ENCODE peak calls at places on chromosomes 11 and 22, in ten cellular contexts. L is heart right ventricle, R is AG09309, H is astrocyte of the spinal cord, T is body of pancreas, C is HCT116, N is kidney, X is left ventricle myocardium inferior, S is tibial nerve, Z is spleen. O is an unnamed sample.

GRCh38 chr11:111283945-111284481 is 14.3 kb upstream of the POU2AF3 start:
- DNase-seq in X (peak; percentile 18), R (no peak), T (no peak), L (no peak), H (peak; percentile 5), S (peak; percentile 58), C (no peak), Z (peak; percentile 81), N (peak; percentile 67), O (no peak)

GRCh38 chr22:31154975-31155374 is 5.0 kb upstream of the RNF185 start:
- DNase-seq in C (no peak), H (no peak), N (no peak), R (no peak), S (no peak), Z (no peak), L (no peak), T (no peak), X (no peak), O (no peak)

GRCh38 chr11:115503083-115503885 is 931 bp downstream of the CADM1 start:
- DNase-seq in Z (peak; percentile 81), R (no peak), H (peak; percentile 73), L (peak; percentile 61), X (peak; percentile 61), C (no peak), T (peak; percentile 55), S (peak; percentile 9), N (peak; percentile 90), O (peak; percentile 48)

GRCh38 chr11:115497303-115497702 is 6.9 kb downstream of the CADM1 start:
- DNase-seq in L (no peak), C (no peak), X (no peak), N (no peak), R (no peak), H (peak; percentile 60), Z (no peak), T (no peak), S (no peak), O (no peak)

GRCh38 chr22:24706050-24706449 is 68.5 kb downstream of the PIWIL3 start:
- DNase-seq in Z (no peak), S (no peak), C (no peak), X (no peak), T (no peak), L (no peak), H (no peak), N (no peak), R (no peak), O (no peak)

GRCh38 chr11:32870676-32871075 is 21.9 kb upstream of the QSER1 start:
- DNase-seq in H (no peak), X (no peak), L (no peak), S (no peak), Z (no peak), T (no peak), C (no peak), N (no peak), R (no peak), O (no peak)

GRCh38 chr11:128399186-128399585 is 188.2 kb downstream of the ETS1 start:
- DNase-seq in T (no peak), L (no peak), S (no peak), R (peak; percentile 46), C (no peak), X (no peak), H (peak; percentile 66), N (no peak), Z (no peak), O (no peak)

GRCh38 chr22:49364398-49364797 is 463.3 kb downstream of the BRD1 start:
- DNase-seq in N (peak; percentile 45), S (no peak), T (no peak), L (no peak), X (no peak), H (no peak), R (no peak), Z (no peak), C (no peak), O (peak; percentile 45)

GRCh38 chr22:44586337-44586990 is 88.4 kb upstream of the RTL6 start:
- DNase-seq in C (no peak), H (no peak), R (no peak), L (no peak), X (peak; percentile 2), Z (peak; percentile 69), S (no peak), N (peak; percentile 79), T (no peak), O (no peak)

GRCh38 chr11:89168396-89168795 is 9.3 kb upstream of the TYR start:
- DNase-seq in Z (no peak), S (no peak), C (no peak), L (no peak), N (no peak), R (no peak), H (no peak), X (no peak), T (no peak), O (no peak)

GRCh38 chr22:48300877-48301276 is 1526.8 kb downstream of the BRD1 start:
- DNase-seq in X (no peak), T (no peak), L (no peak), H (no peak), Z (no peak), R (no peak), C (no peak), N (no peak), S (no peak), O (no peak)

GRCh38 chr22:27238935-27239510 is 562.5 kb downstream of the MN1 start:
- DNase-seq in C (no peak), S (peak; percentile 18), X (peak; percentile 89), L (peak; percentile 87), N (peak; percentile 90), T (peak; percentile 70), H (peak; percentile 97), R (peak; percentile 89), Z (no peak), O (peak; percentile 53)

GRCh38 chr22:36765131-36765942 is 10.6 kb downstream of the IFT27 start:
- DNase-seq in N (peak; percentile 37), S (no peak), T (no peak), R (no peak), L (no peak), Z (peak; percentile 17), H (no peak), X (no peak), C (no peak), O (no peak)

GRCh38 chr11:84887055-84887629 is 740.0 kb downstream of the DLG2 start:
- DNase-seq in Z (no peak), L (no peak), N (no peak), S (no peak), R (no peak), H (no peak), C (no peak), X (no peak), T (no peak), O (no peak)

GRCh38 chr11:96014234-96014633 is 90.3 kb upstream of the MTMR2 start:
- DNase-seq in Z (no peak), R (no peak), S (no peak), N (no peak), T (no peak), C (peak; percentile 16), X (no peak), H (peak; percentile 65), L (no peak), O (no peak)

GRCh38 chr11:67053896-67054850 is 2.5 kb upstream of the RHOD start:
- DNase-seq in T (peak; percentile 68), S (peak; percentile 46), C (no peak), R (peak; percentile 75), H (peak; percentile 92), N (no peak), L (peak; percentile 34), X (no peak), Z (no peak), O (peak; percentile 64)

GRCh38 chr11:1748467-1749019 is 1.9 kb downstream of the IFITM10 start:
- DNase-seq in C (no peak), S (no peak), N (no peak), L (no peak), T (no peak), H (no peak), X (no peak), Z (peak; percentile 78), R (no peak), O (no peak)

GRCh38 chr11:7413961-7414728 is 71.2 kb upstream of the OLFML1 start:
- DNase-seq in R (no peak), X (no peak), S (no peak), T (no peak), H (no peak), Z (no peak), N (no peak), C (no peak), L (no peak), O (no peak)

GRCh38 chr11:17518366-17518765 is 25.9 kb downstream of the USH1C start:
- DNase-seq in L (no peak), X (no peak), R (no peak), T (no peak), C (no peak), Z (no peak), N (peak; percentile 12), H (no peak), S (no peak), O (no peak)
- H3K4me3 ChIP-seq in L (no peak overlapping the region), X (no peak overlapping the region), R (no peak overlapping the region), T (no peak overlapping the region), C (no peak overlapping the region), Z (no peak overlapping the region), N (no peak overlapping the region), H (no peak overlapping the region), S (no peak overlapping the region), O (no peak overlapping the region)

GRCh38 chr11:70005107-70005818 is 72.9 kb upstream of the ANO1 start:
- DNase-seq in L (no peak), N (no peak), R (peak; percentile 59), C (no peak), X (no peak), T (no peak), Z (no peak), S (no peak), H (peak; percentile 64), O (no peak)
- H3K4me3 ChIP-seq in L (no peak overlapping the region), N (no peak overlapping the region), R (no peak overlapping the region), C (no peak overlapping the region), X (no peak overlapping the region), T (no peak overlapping the region), Z (no peak overlapping the region), S (no peak overlapping the region), H (no peak overlapping the region), O (no peak overlapping the region)

DNA sequence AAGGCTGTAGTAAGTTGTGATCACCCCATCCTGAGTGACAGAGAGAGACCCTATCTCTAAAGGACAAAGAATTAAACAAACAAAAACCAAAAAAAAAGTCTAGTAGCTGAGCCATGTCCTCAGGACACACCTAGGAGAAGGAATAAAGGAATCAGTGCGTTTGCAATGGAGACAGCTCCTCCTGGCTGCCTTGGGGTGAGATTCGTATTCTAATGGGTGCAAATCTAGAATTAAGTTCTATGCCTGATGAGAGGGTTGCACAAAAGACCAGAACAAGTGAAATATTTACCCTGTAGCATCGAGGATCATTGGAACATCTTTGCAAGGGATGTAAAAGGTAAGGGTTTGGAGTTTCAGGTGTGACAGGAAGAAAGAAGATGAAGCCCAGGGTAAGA is 70.3 kb upstream of the BMAL1 start:
- DNase-seq in H (no peak), C (no peak), T (no peak), N (no peak), L (no peak), Z (no peak), S (no peak), X (no peak), R (no peak), O (no peak)
- H3K4me3 ChIP-seq in H (no peak overlapping the region), C (peak overlapping the region; percentile 51), T (no peak overlapping the region), N (no peak overlapping the region), L (peak overlapping the region; percentile 39), Z (no peak overlapping the region), S (peak overlapping the region; percentile 45), X (peak overlapping the region; percentile 56), R (no peak overlapping the region), O (peak overlapping the region; percentile 34)

DNA sequence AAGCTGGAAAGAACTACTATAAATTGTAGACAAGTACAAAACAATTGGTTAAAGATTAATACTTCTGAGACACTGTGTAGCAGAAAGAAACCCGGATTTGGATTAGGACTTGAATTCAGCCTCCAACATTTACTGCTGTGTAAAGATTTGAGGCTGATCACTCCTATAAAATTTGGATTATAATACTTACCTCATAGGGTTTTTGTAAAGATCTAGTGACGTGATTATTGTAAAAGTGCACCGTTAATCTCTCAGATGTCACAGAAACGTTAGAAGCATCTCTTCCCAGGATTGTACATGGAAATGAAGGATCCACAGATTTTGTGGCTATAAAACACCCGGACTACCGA is 323 bp upstream of the HIKESHI start:
- DNase-seq in T (no peak), R (no peak), H (no peak), N (no peak), L (no peak), X (no peak), S (no peak), Z (no peak), C (no peak), O (no peak)
- H3K4me3 ChIP-seq in T (peak overlapping the region; percentile 93), R (peak overlapping the region; percentile 97), H (peak overlapping the region; percentile 75), N (peak overlapping the region; percentile 97), L (peak overlapping the region; percentile 76), X (peak overlapping the region; percentile 95), S (peak overlapping the region; percentile 87), Z (peak overlapping the region; percentile 68), C (peak overlapping the region; percentile 98), O (peak overlapping the region; percentile 90)